ENCODE peak calls at places on chromosomes 16 and 17, in eight cellular contexts. K is NCI-H2107; D is central memory CD8-positive, alpha-beta T cell; C is GF-D8; I is NCI-H1694 treated with DMSO at 0.1 percent for 48 hours; L is GM19239; S is EL; A is natural killer cell treated with Interleukin-12 subunit alpha and Interleukin-12 subunit beta and Interleukin-15 and Interleukin-18, amount 100 ng/mL, for 72 hours. T is an unnamed sample.

GRCh38 chr17:70446446-70446845 is 277.1 kb downstream of the KCNJ2 start:
- DNase-seq in K (no peak), D (no peak), C (no peak), I (no peak), L (no peak), S (no peak), A (no peak), T (no peak)

GRCh38 chr17:2090804-2091534 is 36.1 kb downstream of the HIC1 start:
- DNase-seq in K (no peak), D (no peak), C (no peak), I (no peak), L (no peak), S (peak; percentile 96), A (no peak), T (peak; percentile 77)

GRCh38 chr16:57282510-57283213 is 1.8 kb downstream of the PLLP start:
- DNase-seq in K (no peak), D (no peak), C (no peak), I (no peak), L (no peak), S (no peak), A (no peak), T (no peak)

GRCh38 chr17:47884905-47885735 is 10.9 kb upstream of the SP2 start:
- DNase-seq in K (no peak), D (no peak), C (no peak), I (no peak), L (no peak), S (no peak), A (no peak), T (no peak)

GRCh38 chr17:11848330-11848729 is 148.9 kb downstream of the ZNF18 start:
- DNase-seq in K (no peak), D (no peak), C (no peak), I (no peak), L (no peak), S (no peak), A (no peak), T (no peak)

GRCh38 chr16:28596115-28596630 is 677 bp downstream of the SULT1A2 start:
- DNase-seq in K (no peak), D (no peak), C (no peak), I (no peak), L (no peak), S (no peak), A (no peak), T (no peak)

GRCh38 chr16:89113661-89114060 is 20.0 kb downstream of the ACSF3 start:
- DNase-seq in K (no peak), D (no peak), C (no peak), I (no peak), L (no peak), S (no peak), A (no peak), T (no peak)

GRCh38 chr17:19717411-19717908 is 1.1 kb upstream of the SLC47A2 start:
- DNase-seq in K (no peak), D (no peak), C (no peak), I (no peak), L (no peak), S (no peak), A (no peak), T (no peak)

GRCh38 chr17:8857919-8858318 is 9.6 kb downstream of the PIK3R6 start:
- DNase-seq in K (no peak), D (no peak), C (peak; percentile 32), I (no peak), L (peak; percentile 36), S (peak; percentile 97), A (no peak), T (no peak)

GRCh38 chr16:73717266-73718057 is 579.2 kb upstream of the PSMD7 start:
- DNase-seq in K (no peak), D (no peak), C (no peak), I (no peak), L (no peak), S (no peak), A (no peak), T (no peak)

GRCh38 chr16:49821614-49822282 is 34.2 kb downstream of the ZNF423 start:
- DNase-seq in K (no peak), D (no peak), C (no peak), I (no peak), L (no peak), S (no peak), A (no peak), T (no peak)

GRCh38 chr16:68022728-68023537 is at the start of the genes DDX28 and DUS2:
- DNase-seq in K (peak; percentile 87), D (peak; percentile 96), C (peak; percentile 65), I (peak; percentile 66), L (peak; percentile 83), S (peak; percentile 90), A (peak; percentile 93), T (peak; percentile 95)

GRCh38 chr17:77100009-77100408 is 40.8 kb upstream of the SEC14L1 start:
- DNase-seq in K (no peak), D (no peak), C (no peak), I (no peak), L (no peak), S (no peak), A (no peak), T (no peak)

GRCh38 chr17:44587339-44587738 is 30.1 kb downstream of the FZD2 start:
- DNase-seq in K (no peak), D (no peak), C (no peak), I (no peak), L (no peak), S (peak; percentile 92), A (peak; percentile 18), T (peak; percentile 96)

GRCh38 chr17:7652659-7653343 is 2.1 kb downstream of the ATP1B2 start:
- DNase-seq in K (no peak), D (no peak), C (no peak), I (no peak), L (no peak), S (no peak), A (no peak), T (no peak)

GRCh38 chr16:56923481-56923880 is 8.5 kb upstream of the HERPUD1 start:
- DNase-seq in K (no peak), D (no peak), C (no peak), I (no peak), L (no peak), S (no peak), A (no peak), T (no peak)

T was measured in ACHN.